ENCODE peak calls at places on chromosomes 16 and 17, in ten cellular contexts. One of them, this sample, is unnamed.
A peak's percentile ranks its signal among the peaks of the same experiment; 100 is the strongest.

GRCh38 chr16:84735846-84736586 is 36.2 kb downstream of the USP10 start:
- DNase-seq in fibroblast of the aortic adventitia: no peak
- DNase-seq in foreskin fibroblast: no peak
- DNase-seq in B cell: no peak
- DNase-seq in fibroblast of mammary gland: no peak
- DNase-seq in retinal pigment epithelial cell: no peak
- DNase-seq in right atrium auricular region: no peak
- DNase-seq in thoracic aorta: no peak
- DNase-seq in foreskin keratinocyte: no peak
- DNase-seq in cardiac muscle cell: no peak
- DNase-seq in this sample: no peak

GRCh38 chr17:82930924-82931695 is 91.3 kb upstream of the ZNF750 start:
- DNase-seq in fibroblast of the aortic adventitia: no peak
- DNase-seq in foreskin fibroblast: no peak
- DNase-seq in B cell: no peak
- DNase-seq in fibroblast of mammary gland: no peak
- DNase-seq in retinal pigment epithelial cell: no peak
- DNase-seq in right atrium auricular region: no peak
- DNase-seq in thoracic aorta: no peak
- DNase-seq in foreskin keratinocyte: no peak
- DNase-seq in cardiac muscle cell: no peak
- DNase-seq in this sample: peak; percentile 62

GRCh38 chr17:75673487-75673886 is 6.3 kb downstream of the SAP30BP start:
- DNase-seq in fibroblast of the aortic adventitia: no peak
- DNase-seq in foreskin fibroblast: no peak
- DNase-seq in B cell: no peak
- DNase-seq in fibroblast of mammary gland: no peak
- DNase-seq in retinal pigment epithelial cell: no peak
- DNase-seq in right atrium auricular region: no peak
- DNase-seq in thoracic aorta: no peak
- DNase-seq in foreskin keratinocyte: no peak
- DNase-seq in cardiac muscle cell: no peak
- DNase-seq in this sample: no peak

GRCh38 chr16:8768701-8769100 is 28.7 kb downstream of the TMEM186 start:
- DNase-seq in fibroblast of the aortic adventitia: no peak
- DNase-seq in foreskin fibroblast: no peak
- DNase-seq in B cell: no peak
- DNase-seq in fibroblast of mammary gland: no peak
- DNase-seq in retinal pigment epithelial cell: no peak
- DNase-seq in right atrium auricular region: no peak
- DNase-seq in thoracic aorta: no peak
- DNase-seq in foreskin keratinocyte: no peak
- DNase-seq in cardiac muscle cell: no peak
- DNase-seq in this sample: no peak

GRCh38 chr16:8581923-8582580 is 8.3 kb downstream of the TMEM114 start:
- DNase-seq in fibroblast of the aortic adventitia: no peak
- DNase-seq in foreskin fibroblast: no peak
- DNase-seq in B cell: no peak
- DNase-seq in fibroblast of mammary gland: peak; percentile 7
- DNase-seq in retinal pigment epithelial cell: no peak
- DNase-seq in right atrium auricular region: no peak
- DNase-seq in thoracic aorta: no peak
- DNase-seq in foreskin keratinocyte: no peak
- DNase-seq in cardiac muscle cell: no peak
- DNase-seq in this sample: no peak

GRCh38 chr17:3921853-3922319 is 5.6 kb upstream of the P2RX1 start:
- DNase-seq in fibroblast of the aortic adventitia: no peak
- DNase-seq in foreskin fibroblast: no peak
- DNase-seq in B cell: no peak
- DNase-seq in fibroblast of mammary gland: no peak
- DNase-seq in retinal pigment epithelial cell: no peak
- DNase-seq in right atrium auricular region: no peak
- DNase-seq in thoracic aorta: no peak
- DNase-seq in foreskin keratinocyte: no peak
- DNase-seq in cardiac muscle cell: no peak
- DNase-seq in this sample: no peak

GRCh38 chr16:67579686-67580085 is 17.4 kb downstream of the CTCF start:
- DNase-seq in fibroblast of the aortic adventitia: no peak
- DNase-seq in foreskin fibroblast: no peak
- DNase-seq in B cell: no peak
- DNase-seq in fibroblast of mammary gland: no peak
- DNase-seq in retinal pigment epithelial cell: no peak
- DNase-seq in right atrium auricular region: no peak
- DNase-seq in thoracic aorta: no peak
- DNase-seq in foreskin keratinocyte: no peak
- DNase-seq in cardiac muscle cell: no peak
- DNase-seq in this sample: no peak

GRCh38 chr16:3645504-3646347 is 8.8 kb upstream of the DNASE1 start:
- DNase-seq in fibroblast of the aortic adventitia: no peak
- DNase-seq in foreskin fibroblast: peak; percentile 25
- DNase-seq in B cell: no peak
- DNase-seq in fibroblast of mammary gland: no peak
- DNase-seq in retinal pigment epithelial cell: peak; percentile 39
- DNase-seq in right atrium auricular region: no peak
- DNase-seq in thoracic aorta: no peak
- DNase-seq in foreskin keratinocyte: no peak
- DNase-seq in cardiac muscle cell: peak; percentile 69
- DNase-seq in this sample: peak; percentile 73

GRCh38 chr16:84876873-84877606 is 57.3 kb downstream of the CRISPLD2 start:
- DNase-seq in fibroblast of the aortic adventitia: no peak
- DNase-seq in foreskin fibroblast: no peak
- DNase-seq in B cell: no peak
- DNase-seq in fibroblast of mammary gland: no peak
- DNase-seq in retinal pigment epithelial cell: no peak
- DNase-seq in right atrium auricular region: no peak
- DNase-seq in thoracic aorta: no peak
- DNase-seq in foreskin keratinocyte: no peak
- DNase-seq in cardiac muscle cell: no peak
- DNase-seq in this sample: no peak

GRCh38 chr17:80034654-80034976 is 1.1 kb downstream of the TBC1D16 start:
- DNase-seq in fibroblast of the aortic adventitia: no peak
- DNase-seq in foreskin fibroblast: peak; percentile 11
- DNase-seq in B cell: no peak
- DNase-seq in fibroblast of mammary gland: no peak
- DNase-seq in retinal pigment epithelial cell: no peak
- DNase-seq in right atrium auricular region: no peak
- DNase-seq in thoracic aorta: no peak
- DNase-seq in foreskin keratinocyte: no peak
- DNase-seq in cardiac muscle cell: no peak
- DNase-seq in this sample: no peak

GRCh38 chr17:71550675-71551074 is 570.1 kb upstream of the SOX9 start:
- DNase-seq in fibroblast of the aortic adventitia: no peak
- DNase-seq in foreskin fibroblast: no peak
- DNase-seq in B cell: no peak
- DNase-seq in fibroblast of mammary gland: no peak
- DNase-seq in retinal pigment epithelial cell: no peak
- DNase-seq in right atrium auricular region: no peak
- DNase-seq in thoracic aorta: no peak
- DNase-seq in foreskin keratinocyte: no peak
- DNase-seq in cardiac muscle cell: no peak
- DNase-seq in this sample: no peak

GRCh38 chr17:80029235-80029974 is 6.3 kb downstream of the TBC1D16 start:
- DNase-seq in fibroblast of the aortic adventitia: peak; percentile 82
- DNase-seq in foreskin fibroblast: peak; percentile 90
- DNase-seq in B cell: no peak
- DNase-seq in fibroblast of mammary gland: peak; percentile 98
- DNase-seq in retinal pigment epithelial cell: no peak
- DNase-seq in right atrium auricular region: peak; percentile 95
- DNase-seq in thoracic aorta: peak; percentile 71
- DNase-seq in foreskin keratinocyte: no peak
- DNase-seq in cardiac muscle cell: no peak
- DNase-seq in this sample: no peak

DNA sequence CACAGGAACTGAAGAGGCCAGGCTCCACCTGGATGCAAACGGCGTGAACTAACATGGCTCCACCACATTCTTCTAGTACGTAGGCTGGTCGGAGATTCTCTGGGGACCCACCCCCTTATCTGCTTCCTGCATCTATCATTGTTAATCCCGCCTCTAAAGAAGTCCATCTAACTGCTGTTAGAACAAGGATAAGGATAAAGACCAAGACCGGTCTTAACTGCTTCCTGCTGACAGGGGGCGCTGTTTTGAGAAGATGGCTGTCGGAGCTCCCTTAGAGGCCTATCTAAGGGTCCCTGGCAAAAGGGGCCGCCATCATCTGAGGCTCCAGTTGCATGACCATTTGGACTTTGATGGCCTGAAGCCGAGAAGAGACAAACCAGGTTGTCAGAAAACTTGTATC is 25.8 kb upstream of the TNFSF12 start:
- DNase-seq in fibroblast of the aortic adventitia: peak; percentile 22
- DNase-seq in foreskin fibroblast: no peak
- DNase-seq in B cell: peak; percentile 54
- DNase-seq in fibroblast of mammary gland: peak; percentile 20
- DNase-seq in retinal pigment epithelial cell: no peak
- DNase-seq in right atrium auricular region: no peak
- DNase-seq in thoracic aorta: no peak
- DNase-seq in foreskin keratinocyte: no peak
- DNase-seq in cardiac muscle cell: no peak
- DNase-seq in this sample: no peak
- TF ChIP-seq CTCF in fibroblast of the aortic adventitia: peak; percentile 51
- TF ChIP-seq CTCF in foreskin fibroblast: no peak
- TF ChIP-seq CTCF in B cell: peak; percentile 71
- TF ChIP-seq CTCF in fibroblast of mammary gland: peak; percentile 35
- TF ChIP-seq CTCF in retinal pigment epithelial cell: peak; percentile 40
- TF ChIP-seq CTCF in right atrium auricular region: peak; percentile 19
- TF ChIP-seq CTCF in thoracic aorta: peak; percentile 46
- TF ChIP-seq CTCF in foreskin keratinocyte: peak; percentile 43
- TF ChIP-seq CTCF in cardiac muscle cell: peak; percentile 43
- TF ChIP-seq CTCF in this sample: peak; percentile 64

DNA sequence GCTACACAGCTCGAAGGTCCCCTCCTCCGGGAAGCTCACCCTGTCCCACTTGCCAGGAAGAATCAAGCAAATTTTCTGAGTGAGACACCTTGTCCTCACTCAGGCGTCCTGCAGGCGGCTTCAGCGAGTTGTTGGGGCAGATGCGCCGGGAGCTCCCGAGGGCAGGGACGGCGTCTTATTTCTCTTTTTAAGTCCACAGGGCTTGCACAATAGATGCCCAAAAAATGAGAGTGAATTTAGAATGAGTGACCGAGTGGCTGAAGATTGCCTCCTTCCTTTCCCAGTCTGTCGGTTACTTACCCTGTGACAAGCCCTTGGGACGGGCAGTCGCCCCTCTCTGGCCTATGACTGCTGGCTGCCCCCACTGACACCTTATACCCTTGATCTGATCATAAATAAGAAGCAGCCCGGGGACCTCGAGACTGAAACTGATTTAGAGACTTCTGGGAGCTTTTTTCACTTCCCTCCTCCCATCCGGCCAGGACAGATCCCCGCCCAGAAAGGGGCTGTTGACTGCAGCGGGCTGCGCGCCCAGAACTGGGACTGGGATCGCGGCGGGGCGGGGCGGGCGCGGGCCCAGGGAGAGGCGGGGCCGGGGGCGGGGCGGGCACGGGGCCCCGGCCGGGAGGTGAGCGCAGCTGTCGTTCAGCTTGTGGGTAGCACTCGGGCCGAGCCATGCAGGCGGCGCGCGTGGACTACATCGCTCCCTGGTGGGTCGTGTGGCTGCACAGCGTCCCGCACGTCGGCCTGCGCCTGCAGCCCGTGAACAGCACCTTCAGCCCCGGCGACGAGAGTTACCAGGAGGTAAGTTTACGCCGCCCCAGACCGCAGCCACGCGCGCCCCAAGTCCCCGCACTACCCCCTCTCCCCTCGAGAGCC is at the start of gene TTYH2:
- DNase-seq in fibroblast of the aortic adventitia: peak; percentile 84
- DNase-seq in foreskin fibroblast: peak; percentile 84
- DNase-seq in B cell: peak; percentile 75
- DNase-seq in fibroblast of mammary gland: peak; percentile 81
- DNase-seq in retinal pigment epithelial cell: no peak
- DNase-seq in right atrium auricular region: peak; percentile 91
- DNase-seq in thoracic aorta: peak; percentile 71
- DNase-seq in foreskin keratinocyte: peak; percentile 72
- DNase-seq in cardiac muscle cell: peak; percentile 90
- DNase-seq in this sample: peak; percentile 88
- TF ChIP-seq CTCF in fibroblast of the aortic adventitia: peak; percentile 56
- TF ChIP-seq CTCF in foreskin fibroblast: peak; percentile 21
- TF ChIP-seq CTCF in B cell: peak; percentile 32
- TF ChIP-seq CTCF in fibroblast of mammary gland: peak; percentile 36
- TF ChIP-seq CTCF in retinal pigment epithelial cell: peak; percentile 39
- TF ChIP-seq CTCF in right atrium auricular region: peak; percentile 12
- TF ChIP-seq CTCF in thoracic aorta: no peak
- TF ChIP-seq CTCF in foreskin keratinocyte: peak; percentile 51
- TF ChIP-seq CTCF in cardiac muscle cell: peak; percentile 47
- TF ChIP-seq CTCF in this sample: peak; percentile 65

GRCh38 chr16:54792811-54793210 is 137.9 kb upstream of the IRX5 start:
- DNase-seq in fibroblast of the aortic adventitia: no peak
- DNase-seq in foreskin fibroblast: no peak
- DNase-seq in B cell: no peak
- DNase-seq in fibroblast of mammary gland: no peak
- DNase-seq in retinal pigment epithelial cell: no peak
- DNase-seq in right atrium auricular region: no peak
- DNase-seq in thoracic aorta: no peak
- DNase-seq in foreskin keratinocyte: no peak
- DNase-seq in cardiac muscle cell: no peak
- DNase-seq in this sample: no peak
- TF ChIP-seq CTCF in fibroblast of the aortic adventitia: no peak
- TF ChIP-seq CTCF in foreskin fibroblast: no peak
- TF ChIP-seq CTCF in B cell: no peak
- TF ChIP-seq CTCF in fibroblast of mammary gland: no peak
- TF ChIP-seq CTCF in retinal pigment epithelial cell: no peak
- TF ChIP-seq CTCF in right atrium auricular region: no peak
- TF ChIP-seq CTCF in thoracic aorta: no peak
- TF ChIP-seq CTCF in foreskin keratinocyte: no peak
- TF ChIP-seq CTCF in cardiac muscle cell: no peak
- TF ChIP-seq CTCF in this sample: no peak

GRCh38 chr16:27317320-27317719 is 3.5 kb downstream of the IL4R start:
- DNase-seq in fibroblast of the aortic adventitia: no peak
- DNase-seq in foreskin fibroblast: no peak
- DNase-seq in B cell: no peak
- DNase-seq in fibroblast of mammary gland: no peak
- DNase-seq in retinal pigment epithelial cell: no peak
- DNase-seq in right atrium auricular region: no peak
- DNase-seq in thoracic aorta: no peak
- DNase-seq in foreskin keratinocyte: peak; percentile 89
- DNase-seq in cardiac muscle cell: no peak
- DNase-seq in this sample: no peak

GRCh38 chr16:27316038-27316680 is 2.4 kb downstream of the IL4R start:
- DNase-seq in fibroblast of the aortic adventitia: no peak
- DNase-seq in foreskin fibroblast: no peak
- DNase-seq in B cell: no peak
- DNase-seq in fibroblast of mammary gland: no peak
- DNase-seq in retinal pigment epithelial cell: no peak
- DNase-seq in right atrium auricular region: no peak
- DNase-seq in thoracic aorta: no peak
- DNase-seq in foreskin keratinocyte: no peak
- DNase-seq in cardiac muscle cell: no peak
- DNase-seq in this sample: no peak

GRCh38 chr16:27314986-27315332 is 1.2 kb downstream of the IL4R start:
- DNase-seq in fibroblast of the aortic adventitia: no peak
- DNase-seq in foreskin fibroblast: no peak
- DNase-seq in B cell: no peak
- DNase-seq in fibroblast of mammary gland: no peak
- DNase-seq in retinal pigment epithelial cell: no peak
- DNase-seq in right atrium auricular region: no peak
- DNase-seq in thoracic aorta: no peak
- DNase-seq in foreskin keratinocyte: no peak
- DNase-seq in cardiac muscle cell: no peak
- DNase-seq in this sample: no peak

GRCh38 chr16:27314161-27314723 is 468 bp downstream of the IL4R start:
- DNase-seq in fibroblast of the aortic adventitia: peak; percentile 94
- DNase-seq in foreskin fibroblast: peak; percentile 94
- DNase-seq in B cell: no peak
- DNase-seq in fibroblast of mammary gland: peak; percentile 98
- DNase-seq in retinal pigment epithelial cell: no peak
- DNase-seq in right atrium auricular region: peak; percentile 87
- DNase-seq in thoracic aorta: peak; percentile 76
- DNase-seq in foreskin keratinocyte: peak; percentile 82
- DNase-seq in cardiac muscle cell: peak; percentile 31
- DNase-seq in this sample: no peak

GRCh38 chr16:27315333-27316037 is 1.7 kb downstream of the IL4R start:
- DNase-seq in fibroblast of the aortic adventitia: peak; percentile 93
- DNase-seq in foreskin fibroblast: peak; percentile 73
- DNase-seq in B cell: no peak
- DNase-seq in fibroblast of mammary gland: peak; percentile 75
- DNase-seq in retinal pigment epithelial cell: no peak
- DNase-seq in right atrium auricular region: peak; percentile 91
- DNase-seq in thoracic aorta: peak; percentile 67
- DNase-seq in foreskin keratinocyte: peak; percentile 94
- DNase-seq in cardiac muscle cell: peak; percentile 38
- DNase-seq in this sample: no peak
- TF ChIP-seq CTCF in fibroblast of the aortic adventitia: peak; percentile 35
- TF ChIP-seq CTCF in foreskin fibroblast: no peak
- TF ChIP-seq CTCF in B cell: no peak
- TF ChIP-seq CTCF in fibroblast of mammary gland: no peak
- TF ChIP-seq CTCF in retinal pigment epithelial cell: no peak
- TF ChIP-seq CTCF in right atrium auricular region: no peak
- TF ChIP-seq CTCF in thoracic aorta: no peak
- TF ChIP-seq CTCF in foreskin keratinocyte: peak; percentile 34
- TF ChIP-seq CTCF in cardiac muscle cell: peak; percentile 25
- TF ChIP-seq CTCF in this sample: no peak

This sample was measured in type B pancreatic cell.